ENCODE peak calls at places on chromosomes 12 and 14, in six cellular contexts. C is BE2C; W is lung; K is activated T-helper 1 cell treated with anti-CD3 and anti-CD28 coated beads, Interleukin-12 subunit alpha, Interleukin-12 subunit beta, Interleukin-2, Interleukin-4 antibody, amounts not matched to agents 30 ng/mL and 10 ng/mL and 1 ng/mL, durations not matched to agents 14 hours and 24 hours and 36 hours; V is A172; I is effector CD4-positive, alpha-beta T cell. A is an unnamed sample.

GRCh38 chr12:116060765-116061164 is 216.7 kb downstream of the MED13L start:
- DNase-seq in C (no peak), W (no peak), K (peak), V (peak), I (no peak), A (no peak)

GRCh38 chr12:122422769-122423257 is 344 bp upstream of the CLIP1 start:
- DNase-seq in C (no peak), W (peak), K (peak), V (peak), I (peak), A (peak)

GRCh38 chr14:63642656-63643382 is 1.1 kb upstream of the WDR89 start:
- DNase-seq in C (no peak), W (no peak), K (no peak), V (no peak), I (no peak), A (no peak)

GRCh38 chr12:125773033-125773432 is 707.8 kb downstream of the AACS start:
- DNase-seq in C (peak), W (no peak), K (no peak), V (peak), I (no peak), A (peak)

GRCh38 chr12:115468087-115468510 is 784.1 kb upstream of the TBX3 start:
- DNase-seq in C (peak), W (no peak), K (no peak), V (no peak), I (no peak), A (peak)

GRCh38 chr14:59221558-59221957 is 33.1 kb downstream of the DAAM1 start:
- DNase-seq in C (no peak), W (no peak), K (no peak), V (no peak), I (no peak), A (no peak)

GRCh38 chr12:75979181-75979580 is 52.4 kb downstream of the PHLDA1 start:
- DNase-seq in C (no peak), W (no peak), K (peak), V (peak), I (peak), A (no peak)

GRCh38 chr12:103623716-103624115 is 36.6 kb downstream of the STAB2 start:
- DNase-seq in C (no peak), W (no peak), K (no peak), V (no peak), I (no peak), A (no peak)

GRCh38 chr14:32265584-32265983 is 62.5 kb upstream of the RNU6-8 start:
- DNase-seq in C (no peak), W (no peak), K (no peak), V (no peak), I (no peak), A (no peak)

GRCh38 chr12:57452181-57452936 is 2.7 kb upstream of the INHBE start:
- DNase-seq in C (no peak), W (no peak), K (no peak), V (peak), I (no peak), A (peak)